ENCODE peak calls at places on chromosomes 4 and X, in six cellular contexts. H is GM12878, M is K562, V is GM12891, W is HepG2, G is H1. I is an unnamed sample.

GRCh38 chrX:18549643-18550042 is 122.3 kb downstream of the RS1 start:
- DNase-seq in H (no peak), W (no peak), M (no peak), G (no peak), V (no peak), I (no peak)

GRCh38 chr4:121582296-121582695 is 114.5 kb downstream of the ANXA5 start:
- DNase-seq in M (no peak), G (no peak), W (no peak), V (no peak), H (no peak), I (no peak)

GRCh38 chrX:80335062-80335830 is 85.0 kb upstream of the TENT5D start:
- DNase-seq in G (peak; percentile 86), V (no peak), H (no peak), W (no peak), M (peak; percentile 4), I (no peak)

GRCh38 chrX:47802589-47802988 is 34.1 kb upstream of the ZNF81 start:
- DNase-seq in W (peak; percentile 10), G (no peak), V (no peak), H (no peak), M (no peak), I (no peak)

GRCh38 chr4:140223056-140223810 is 69.2 kb upstream of the MAML3 start:
- DNase-seq in G (no peak), V (no peak), W (no peak), H (no peak), M (no peak), I (no peak)

GRCh38 chr4:135316266-135316779 is 1114.7 kb upstream of the PABPC4L start:
- DNase-seq in H (no peak), V (no peak), W (no peak), M (no peak), G (no peak), I (no peak)

GRCh38 chrX:31551913-31552312 is 480.1 kb upstream of the FTHL17 start:
- DNase-seq in H (no peak), V (no peak), G (no peak), M (no peak), W (no peak), I (no peak)

GRCh38 chrX:21975827-21976226 is 35.3 kb downstream of the SMS start:
- DNase-seq in V (no peak), G (no peak), H (no peak), W (no peak), M (no peak), I (no peak)

GRCh38 chrX:140501321-140501720 is 3.5 kb downstream of the SOX3 start:
- DNase-seq in H (no peak), G (peak; percentile 54), V (no peak), W (no peak), M (no peak), I (no peak)

GRCh38 chr4:38815879-38816782 is 11.5 kb upstream of the TLR1 start:
- DNase-seq in H (peak; percentile 56), G (no peak), W (no peak), V (no peak), M (no peak), I (no peak)

GRCh38 chr4:86942185-86942666 is 7.4 kb downstream of the AFF1 start:
- DNase-seq in H (no peak), M (peak; percentile 34), V (no peak), G (no peak), W (peak; percentile 62), I (no peak)

GRCh38 chr4:186586190-186586589 is 30.8 kb upstream of the MTNR1A start:
- DNase-seq in V (no peak), G (peak; percentile 14), M (no peak), H (no peak), W (no peak), I (no peak)

GRCh38 chr4:112082954-112083586 is 62.2 kb upstream of the FAM241A start:
- DNase-seq in G (no peak), H (no peak), W (peak; percentile 86), M (no peak), V (no peak), I (no peak)

GRCh38 chr4:173346074-173346473 is 11.9 kb upstream of the HMGB2 start:
- DNase-seq in V (no peak), H (no peak), M (no peak), W (no peak), G (no peak), I (no peak)

GRCh38 chr4:127632420-127633403 is at the start of gene INTU:
- DNase-seq in M (peak; percentile 93), H (no peak), W (peak; percentile 93), G (peak; percentile 91), V (no peak), I (no peak)
- TF ChIP-seq POLR2A in M (peak; percentile 77), H (no peak), W (peak; percentile 58), G (peak; percentile 83), V (no peak), I (no peak)

DNA sequence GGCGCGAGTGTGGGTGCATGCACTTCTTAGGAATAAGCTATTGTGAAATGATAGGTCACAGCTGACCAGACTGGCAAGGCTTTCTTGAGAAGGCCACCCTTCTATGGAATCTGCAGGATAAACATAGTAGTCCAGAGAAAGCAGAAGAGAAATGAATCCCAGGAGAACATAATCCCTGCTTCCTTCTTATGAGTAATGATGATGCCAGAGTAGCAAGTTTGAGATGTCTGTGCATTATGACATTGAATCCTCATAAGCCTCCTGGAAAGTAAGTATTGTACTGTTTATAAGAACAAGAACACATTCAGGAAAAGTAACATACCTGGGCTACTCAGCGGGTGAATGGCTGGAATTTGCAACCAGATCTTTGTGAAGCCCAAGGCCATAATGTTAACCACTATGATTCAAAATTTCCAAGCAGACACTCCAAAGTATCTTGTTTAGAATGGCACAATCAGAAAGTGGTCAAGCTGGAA is 272.1 kb upstream of the HS3ST1 start:
- DNase-seq in H (no peak), W (no peak), G (no peak), M (no peak), V (no peak), I (no peak)
- TF ChIP-seq TAF1 in H (no peak), W (no peak), G (no peak), M (no peak), V (no peak), I (no peak)

GRCh38 chr4:123248260-123248659 is 148.3 kb upstream of the SPRY1 start:
- DNase-seq in M (no peak), G (no peak), V (no peak), H (no peak), W (no peak), I (no peak)
- TF ChIP-seq POLR2AphosphoS5 in M (no peak), G (no peak), V (no peak), H (no peak), W (no peak), I (no peak)

DNA sequence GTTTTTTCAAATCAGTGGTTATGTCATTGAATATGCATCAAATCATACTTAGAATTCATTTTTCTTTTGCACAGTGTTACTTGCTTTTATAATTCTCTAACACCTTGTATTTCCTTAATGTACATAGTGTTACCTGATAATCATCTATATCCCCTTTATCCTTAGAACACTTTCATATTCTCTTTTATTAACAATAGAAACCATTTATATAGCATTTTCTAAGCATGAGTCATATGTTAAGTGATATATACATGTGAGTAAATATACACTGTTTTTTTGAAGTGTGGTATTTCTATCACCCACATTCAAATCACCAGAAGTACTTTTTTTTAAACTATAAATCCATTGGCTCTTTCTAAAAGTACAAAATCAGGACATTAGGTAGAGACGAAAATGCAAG is 15.3 kb downstream of the EPHA5 start:
- DNase-seq in G (no peak), H (no peak), M (no peak), V (no peak), W (no peak), I (no peak)
- TF ChIP-seq POLR2A in G (no peak), H (no peak), M (no peak), V (no peak), W (no peak), I (no peak)

I was measured in GM12892.